ENCODE peak calls at places on chromosomes 1 and 21, in five cellular contexts. A is CD8-positive, alpha-beta T cell; E is OCI-LY7; J is cardiac muscle cell; C is uterus. P is an unnamed sample.

GRCh38 chr1:36238433-36238832 is 14.2 kb downstream of the THRAP3 start:
- DNase-seq in E (no peak), C (no peak), J (no peak), A (no peak), P (no peak)

GRCh38 chr1:92134331-92134730 is 54.2 kb downstream of the BTBD8 start:
- DNase-seq in E (no peak), A (no peak), C (no peak), J (no peak), P (no peak)

GRCh38 chr1:194295690-194296089 is 1109.3 kb upstream of the B3GALT2 start:
- DNase-seq in J (peak; percentile 55), E (peak; percentile 83), A (peak; percentile 19), C (no peak), P (no peak)

GRCh38 chr1:166197141-166197540 is 30.3 kb upstream of the FAM78B start:
- DNase-seq in E (no peak), C (no peak), J (peak; percentile 5), A (no peak), P (no peak)

GRCh38 chr1:29675481-29676263 is 439.4 kb downstream of the PTPRU start:
- DNase-seq in C (no peak), E (no peak), A (no peak), J (peak; percentile 9), P (peak; percentile 28)

GRCh38 chr1:33735624-33736023 is 128.3 kb upstream of the HMGB4 start:
- DNase-seq in A (no peak), E (no peak), C (no peak), J (peak; percentile 10), P (no peak)

GRCh38 chr1:61496501-61496900 is 228.4 kb downstream of the TM2D1 start:
- DNase-seq in C (no peak), J (peak; percentile 82), E (no peak), A (no peak), P (no peak)

GRCh38 chr1:8016244-8017241 is 9.6 kb downstream of the ERRFI1 start:
- DNase-seq in E (no peak), C (no peak), A (no peak), J (peak; percentile 41), P (no peak)

GRCh38 chr1:244802556-244803239 is 32.8 kb upstream of the COX20 start:
- DNase-seq in A (no peak), E (no peak), C (no peak), J (no peak), P (no peak)

GRCh38 chr1:43653339-43653738 is 3.4 kb downstream of the KDM4A start:
- DNase-seq in C (no peak), E (peak; percentile 44), A (no peak), J (peak; percentile 47), P (no peak)

GRCh38 chr1:218364028-218364710 is 19.0 kb downstream of the TGFB2 start:
- DNase-seq in E (no peak), C (no peak), A (no peak), J (no peak), P (no peak)

GRCh38 chr1:200873671-200874397 is 1.1 kb downstream of the GPR25 start:
- DNase-seq in J (peak; percentile 10), E (no peak), C (no peak), A (no peak), P (peak; percentile 27)

GRCh38 chr1:53349369-53349705 is 21.5 kb upstream of the LRP8 start:
- DNase-seq in A (no peak), C (no peak), E (no peak), J (no peak), P (no peak)

GRCh38 chr1:40247655-40248054 is at the start of gene TMCO2:
- DNase-seq in C (no peak), E (no peak), A (no peak), J (no peak), P (no peak)

GRCh38 chr1:229986737-229987364 is 80.2 kb upstream of the GALNT2 start:
- DNase-seq in E (no peak), C (no peak), A (no peak), J (no peak), P (no peak)

DNA sequence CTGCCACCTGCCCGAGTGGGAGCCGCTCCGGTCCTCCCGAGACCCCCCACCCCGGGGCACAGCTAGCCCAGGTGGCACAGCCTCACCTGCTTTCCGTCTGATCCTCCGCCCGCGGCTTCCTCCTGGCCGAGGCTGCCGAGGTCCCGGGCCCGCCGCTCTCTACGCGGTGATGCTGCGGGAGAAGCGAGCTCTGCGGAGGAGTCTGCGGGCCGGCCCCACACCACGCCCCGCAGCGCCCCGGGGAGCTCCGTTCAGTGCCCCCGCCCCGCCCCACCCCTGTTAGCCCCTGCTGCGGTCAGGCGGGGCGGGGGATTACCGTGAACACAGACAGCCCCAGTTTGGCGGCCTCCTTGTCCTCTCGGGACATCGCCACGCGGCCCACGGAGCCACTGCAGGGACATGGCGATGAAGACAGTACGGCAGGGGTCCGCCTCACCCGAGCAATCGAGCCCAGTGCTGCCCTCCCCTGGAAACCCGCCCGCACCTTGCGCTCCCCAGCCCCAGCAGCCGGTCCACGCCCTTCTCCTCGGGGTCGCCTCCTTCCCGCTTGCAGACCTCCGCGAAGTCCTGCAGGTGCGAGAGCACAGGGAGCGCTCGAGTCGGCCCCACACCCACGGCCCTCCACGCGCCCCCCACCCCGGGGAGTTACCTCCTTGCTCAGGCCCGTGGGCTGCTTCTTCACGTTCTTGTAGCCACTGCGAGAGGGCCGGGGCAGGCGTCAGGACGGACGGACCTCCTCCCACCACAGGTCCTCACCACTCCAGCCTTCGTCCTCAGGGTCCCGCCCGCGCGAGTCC is 933 bp downstream of the C1orf35 start:
- DNase-seq in A (peak; percentile 72), C (no peak), J (peak; percentile 30), E (peak; percentile 57), P (no peak)
- TF ChIP-seq CTCF in A (no peak), C (no peak), J (peak; percentile 15), E (peak; percentile 46), P (no peak)

GRCh38 chr1:156559797-156560112 is 12.6 kb downstream of the IQGAP3 start:
- DNase-seq in C (no peak), E (no peak), A (no peak), J (no peak), P (no peak)

GRCh38 chr1:156565519-156565918 is 6.8 kb downstream of the IQGAP3 start:
- DNase-seq in C (no peak), J (no peak), E (no peak), A (no peak), P (no peak)

GRCh38 chr1:156556354-156556753 is 16.0 kb downstream of the IQGAP3 start:
- DNase-seq in A (no peak), J (no peak), C (no peak), E (no peak), P (no peak)

GRCh38 chr1:156559086-156559796 is 13.1 kb downstream of the IQGAP3 start:
- DNase-seq in J (no peak), A (no peak), C (no peak), E (no peak), P (no peak)

DNA sequence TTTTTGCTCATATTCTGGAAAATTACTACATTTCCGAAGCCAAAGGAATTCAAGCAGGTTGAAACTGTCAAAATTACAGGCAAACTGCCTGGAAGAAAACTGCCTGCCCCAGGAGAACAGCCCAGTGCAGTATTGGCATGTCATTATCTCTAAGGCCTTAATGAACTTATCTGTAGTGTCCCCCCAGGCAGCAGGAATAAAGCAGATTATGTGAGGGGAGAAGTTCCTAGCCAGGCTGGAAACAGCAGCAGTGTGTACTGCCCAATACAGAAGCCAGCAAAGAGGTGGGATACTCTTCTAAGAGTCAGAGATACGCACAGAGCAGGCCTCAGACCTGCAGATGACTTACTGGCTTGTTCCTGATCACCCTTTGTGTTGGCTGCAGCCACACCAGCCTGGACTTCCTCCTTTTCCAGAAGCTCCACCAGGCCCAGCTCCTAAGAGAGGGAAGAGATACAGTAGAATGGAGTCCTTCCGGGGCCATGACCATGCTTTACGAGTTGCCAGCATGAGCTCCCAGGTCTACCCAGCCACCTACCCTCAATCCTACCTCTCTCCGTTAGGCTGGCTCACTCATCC is 11.7 kb downstream of the IQGAP3 start:
- DNase-seq in C (no peak), E (no peak), A (no peak), J (no peak), P (no peak)
- H3K36me3 ChIP-seq in C (no peaks in the 10 kb centered on the region), E (peaks cover 46% of the 10 kb centered on the region), A (no peaks in the 10 kb centered on the region), J (no peaks in the 10 kb centered on the region), P (no peaks in the 10 kb centered on the region)

GRCh38 chr1:2429780-2430591 is 17.6 kb upstream of the PEX10 start:
- DNase-seq in C (no peak), A (no peak), E (no peak), J (no peak), P (no peak)
- TF ChIP-seq CTCF in C (no peak), A (no peak), E (peak; percentile 67), J (peak; percentile 27), P (no peak)

GRCh38 chr21:44761747-44762208 is 39.8 kb downstream of the UBE2G2 start:
- DNase-seq in C (no peak), A (no peak), E (no peak), J (no peak), P (no peak)

GRCh38 chr21:44759628-44760285 is 41.9 kb downstream of the UBE2G2 start:
- DNase-seq in E (no peak), C (no peak), A (no peak), J (no peak), P (no peak)

GRCh38 chr21:44762221-44763049 is 39.2 kb downstream of the UBE2G2 start:
- DNase-seq in C (no peak), J (no peak), E (no peak), A (no peak), P (no peak)

GRCh38 chr21:44760376-44760775 is 41.2 kb downstream of the UBE2G2 start:
- DNase-seq in E (no peak), A (no peak), C (no peak), J (no peak), P (no peak)

GRCh38 chr21:44761011-44761729 is 40.5 kb downstream of the UBE2G2 start:
- DNase-seq in J (no peak), A (no peak), E (peak; percentile 45), C (no peak), P (no peak)
- H3K36me3 ChIP-seq in J (no peaks in the 10 kb centered on the region), A (no peaks in the 10 kb centered on the region), E (no peaks in the 10 kb centered on the region), C (no peaks in the 10 kb centered on the region), P (no peaks in the 10 kb centered on the region)

GRCh38 chr1:46742069-46742468 is 23.2 kb upstream of the EFCAB14 start:
- DNase-seq in C (no peak), A (no peak), E (no peak), J (no peak), P (no peak)

GRCh38 chr1:46749403-46749802 is 30.5 kb upstream of the EFCAB14 start:
- DNase-seq in A (no peak), E (no peak), J (no peak), C (no peak), P (no peak)

GRCh38 chr1:46749921-46750404 is 31.0 kb upstream of the EFCAB14 start:
- DNase-seq in E (no peak), J (peak; percentile 13), A (no peak), C (no peak), P (no peak)

DNA sequence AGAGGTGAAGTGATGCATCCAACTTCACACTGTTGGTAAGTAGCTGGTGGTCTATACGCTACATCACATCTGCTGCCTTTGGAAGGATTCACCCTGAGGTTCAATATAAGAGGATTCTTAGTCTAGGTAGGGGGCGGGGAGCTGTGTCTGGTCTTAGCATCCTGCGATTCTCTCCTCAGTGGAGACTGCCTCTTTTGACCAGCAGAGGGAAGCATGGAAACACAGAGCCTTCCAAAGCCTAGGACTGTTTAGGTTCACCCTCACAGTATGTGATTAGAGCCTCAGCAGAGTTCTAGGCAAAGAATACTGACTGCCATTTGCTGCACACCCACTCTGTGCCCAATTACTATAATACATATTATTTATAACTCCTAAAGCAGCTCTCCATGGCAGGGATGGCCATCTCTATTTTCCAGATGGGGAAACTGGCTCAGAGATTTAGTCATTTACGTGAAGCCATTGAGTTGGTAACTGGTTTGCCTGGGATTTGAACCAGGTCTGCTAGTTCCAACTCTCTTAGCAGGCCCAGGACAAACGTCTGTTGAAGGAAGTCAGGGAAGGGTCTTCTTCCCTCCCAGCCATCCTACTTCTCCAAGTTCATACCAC is 28.9 kb upstream of the EFCAB14 start:
- DNase-seq in C (no peak), E (peak; percentile 6), J (peak; percentile 71), A (no peak), P (peak; percentile 71)
- TF ChIP-seq CTCF in C (peak; percentile 49), E (peak; percentile 50), J (peak; percentile 80), A (no peak), P (peak; percentile 72)

P was measured in lung.